ENCODE peak calls at places on chromosome 21, in eight cellular contexts. F is stimulated activated CD8-positive, alpha-beta memory T cell treated with anti-CD3 and anti-CD28 coated beads, Interleukin-4, amount 100 ng/mL, for 1 hour; O is stimulated activated CD4-positive, alpha-beta T cell treated with anti-CD3 and anti-CD28 coated beads, Interleukin-2, amount 100 ng/mL, for 4 hours; U is hypothalamus; Q is Kasumi-1; Z is fibroblast of lung; G is GM19239; K is AG04450. D is an unnamed sample.

GRCh38 chr21:17818158-17819113 is 720 bp downstream of the C21orf91 start:
- DNase-seq in F (no peak), O (peak), U (peak), Q (peak), Z (peak), G (no peak), K (no peak), D (peak)

GRCh38 chr21:46111857-46112730 is 14.2 kb downstream of the COL6A2 start:
- DNase-seq in F (no peak), O (no peak), U (no peak), Q (no peak), Z (no peak), G (no peak), K (no peak), D (no peak)

GRCh38 chr21:29215709-29216108 is 83.0 kb upstream of the BACH1 start:
- DNase-seq in F (no peak), O (no peak), U (no peak), Q (no peak), Z (no peak), G (no peak), K (no peak), D (no peak)

GRCh38 chr21:38148046-38148445 is 108.7 kb upstream of the KCNJ15 start:
- DNase-seq in F (no peak), O (no peak), U (no peak), Q (no peak), Z (no peak), G (no peak), K (no peak), D (no peak)

GRCh38 chr21:28734522-28735175 is 258.0 kb downstream of the LTN1 start:
- DNase-seq in F (no peak), O (no peak), U (no peak), Q (no peak), Z (no peak), G (no peak), K (no peak), D (no peak)

GRCh38 chr21:31678478-31678877 is 19.0 kb downstream of the SOD1 start:
- DNase-seq in F (no peak), O (no peak), U (no peak), Q (no peak), Z (no peak), G (no peak), K (no peak), D (no peak)

GRCh38 chr21:35239811-35240219 is 190.7 kb upstream of the RUNX1 start:
- DNase-seq in F (no peak), O (no peak), U (no peak), Q (no peak), Z (no peak), G (no peak), K (no peak), D (peak)

GRCh38 chr21:42013338-42013737 is 3.2 kb upstream of the ZBTB21 start:
- DNase-seq in F (no peak), O (no peak), U (no peak), Q (no peak), Z (no peak), G (no peak), K (no peak), D (peak)

GRCh38 chr21:45447821-45448220 is 42.9 kb downstream of the COL18A1 start:
- DNase-seq in F (no peak), O (no peak), U (no peak), Q (no peak), Z (peak), G (no peak), K (no peak), D (no peak)